ENCODE peak calls at places on chromosomes 5 and 9, in four cellular contexts. S is A549, F is HepG2, D is K562. Y is an unnamed sample.

GRCh38 chr5:143002459-143003327 is 232.5 kb downstream of the ARHGAP26 start:
- DNase-seq in S (peak; percentile 57), F (no peak), D (peak; percentile 23), Y (no peak)

GRCh38 chr5:369151-369939 is 47.8 kb downstream of the AHRR start:
- DNase-seq in S (no peak), D (no peak), F (no peak), Y (no peak)

GRCh38 chr5:56328753-56329560 is 95.8 kb upstream of the ANKRD55 start:
- DNase-seq in S (peak; percentile 13), D (no peak), F (peak; percentile 83), Y (no peak)

GRCh38 chr9:14207352-14207995 is 106.5 kb downstream of the NFIB start:
- DNase-seq in S (no peak), D (no peak), F (no peak), Y (no peak)

GRCh38 chr9:105173306-105173705 is 71.1 kb upstream of the SLC44A1 start:
- DNase-seq in D (no peak), F (no peak), S (no peak), Y (peak; percentile 49)

GRCh38 chr5:58773744-58774441 is 191.0 kb downstream of the RAB3C start:
- DNase-seq in D (no peak), F (no peak), S (no peak), Y (no peak)

GRCh38 chr9:7146582-7146981 is 388.8 kb downstream of the KDM4C start:
- DNase-seq in D (no peak), S (no peak), F (no peak), Y (no peak)

GRCh38 chr9:130336027-130336595 is 70.6 kb downstream of the HMCN2 start:
- DNase-seq in S (no peak), D (no peak), F (no peak), Y (no peak)

GRCh38 chr5:13664377-13664776 is 280.1 kb downstream of the DNAH5 start:
- DNase-seq in D (no peak), F (no peak), S (peak; percentile 21), Y (no peak)

GRCh38 chr9:96607971-96608370 is 11.7 kb downstream of the CDC14B start:
- DNase-seq in F (no peak), S (no peak), D (no peak), Y (no peak)

GRCh38 chr5:125126050-125126449 is 379.6 kb upstream of the ZNF608 start:
- DNase-seq in S (no peak), F (no peak), D (no peak), Y (no peak)

DNA sequence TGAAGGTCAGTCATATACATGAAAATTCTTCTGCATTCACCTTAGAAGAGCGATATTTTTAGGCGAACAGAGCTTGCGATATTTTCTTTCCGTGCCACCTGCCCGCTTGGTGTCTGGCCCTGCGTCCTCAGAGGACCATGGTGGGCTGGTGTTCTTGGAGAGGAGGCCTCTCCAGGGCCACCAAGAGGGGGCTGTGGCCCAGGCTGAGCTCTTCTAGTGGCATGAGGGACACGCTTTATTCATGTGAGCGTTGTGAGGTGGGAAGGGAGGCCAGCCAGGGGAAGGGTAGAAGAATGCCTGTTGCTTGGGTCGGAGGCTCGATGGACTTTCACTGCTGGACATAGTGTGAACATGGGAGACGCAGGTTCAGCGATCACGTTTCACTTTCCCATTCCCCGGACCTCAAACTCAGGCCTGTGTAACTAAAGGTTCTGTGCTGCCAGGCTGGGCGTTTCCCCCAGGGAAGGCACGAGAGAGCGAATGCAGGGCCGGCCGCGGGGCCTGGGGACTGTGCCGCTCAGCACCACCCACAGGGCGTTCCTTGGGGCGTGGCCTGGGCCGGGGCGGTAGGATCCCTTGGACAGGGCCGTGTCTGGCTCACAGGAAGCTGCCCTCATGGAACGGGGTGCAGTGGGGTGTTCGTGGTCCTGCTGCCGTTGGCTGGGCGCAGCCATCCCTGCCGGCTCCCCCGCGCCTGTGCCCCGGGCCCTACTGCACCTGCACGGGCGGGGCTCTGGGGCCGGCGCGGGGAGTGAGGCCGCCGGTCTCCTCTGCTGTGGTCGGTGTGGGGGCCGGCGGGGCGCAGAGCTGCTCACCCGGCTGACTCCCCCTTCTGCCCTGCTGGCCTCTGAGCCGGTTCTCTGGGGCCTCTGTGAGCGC is 40.7 kb upstream of the CLPTM1L start:
- DNase-seq in D (peak; percentile 92), F (peak; percentile 20), S (peak; percentile 55), Y (no peak)
- TF ChIP-seq PHF8 in D (peak; percentile 55), F (no peak), S (no peak), Y (peak; percentile 64)

GRCh38 chr9:2178034-2178734 is 163.0 kb downstream of the SMARCA2 start:
- DNase-seq in S (no peak), D (no peak), F (no peak), Y (no peak)

GRCh38 chr9:2180171-2180570 is 165.0 kb downstream of the SMARCA2 start:
- DNase-seq in S (no peak), F (no peak), D (no peak), Y (no peak)

GRCh38 chr9:2179557-2179956 is 164.4 kb downstream of the SMARCA2 start:
- DNase-seq in D (no peak), F (no peak), S (no peak), Y (no peak)

GRCh38 chr9:2180704-2181103 is 165.6 kb downstream of the SMARCA2 start:
- DNase-seq in S (no peak), F (no peak), D (no peak), Y (no peak)

GRCh38 chr9:2181794-2182193 is 166.6 kb downstream of the SMARCA2 start:
- DNase-seq in D (peak; percentile 18), F (no peak), S (peak; percentile 34), Y (peak; percentile 80)
- TF ChIP-seq CTCF in D (peak; percentile 45), F (peak; percentile 61), S (peak; percentile 44), Y (peak; percentile 69)

GRCh38 chr9:32572900-32573523 is at the start of gene NDUFB6:
- DNase-seq in F (peak; percentile 90), D (peak; percentile 69), S (peak; percentile 95), Y (no peak)
- TF ChIP-seq PHF8 in F (peak; percentile 81), D (peak; percentile 76), S (peak; percentile 82), Y (peak; percentile 77)

GRCh38 chr9:78363221-78363620 is 66.3 kb downstream of the PSAT1 start:
- DNase-seq in D (no peak), F (no peak), S (no peak), Y (no peak)

GRCh38 chr9:78366827-78367226 is 69.9 kb downstream of the PSAT1 start:
- DNase-seq in F (no peak), D (no peak), S (no peak), Y (no peak)

GRCh38 chr9:78369644-78370219 is 72.8 kb downstream of the PSAT1 start:
- DNase-seq in F (peak; percentile 60), S (peak; percentile 66), D (peak; percentile 66), Y (peak; percentile 93)

GRCh38 chr9:78368236-78368635 is 71.3 kb downstream of the PSAT1 start:
- DNase-seq in F (no peak), S (peak; percentile 11), D (no peak), Y (no peak)

GRCh38 chr9:78365979-78366697 is 69.2 kb downstream of the PSAT1 start:
- DNase-seq in D (no peak), F (no peak), S (peak; percentile 17), Y (no peak)
- TF ChIP-seq CTCF in D (peak; percentile 49), F (peak; percentile 31), S (peak; percentile 69), Y (peak; percentile 40)

GRCh38 chr5:85375525-85375924 is 990.8 kb upstream of the EDIL3 start:
- DNase-seq in S (no peak), D (no peak), F (no peak), Y (no peak)
- TF ChIP-seq PHF8 in S (no peak), D (no peak), F (no peak), Y (no peak)

DNA sequence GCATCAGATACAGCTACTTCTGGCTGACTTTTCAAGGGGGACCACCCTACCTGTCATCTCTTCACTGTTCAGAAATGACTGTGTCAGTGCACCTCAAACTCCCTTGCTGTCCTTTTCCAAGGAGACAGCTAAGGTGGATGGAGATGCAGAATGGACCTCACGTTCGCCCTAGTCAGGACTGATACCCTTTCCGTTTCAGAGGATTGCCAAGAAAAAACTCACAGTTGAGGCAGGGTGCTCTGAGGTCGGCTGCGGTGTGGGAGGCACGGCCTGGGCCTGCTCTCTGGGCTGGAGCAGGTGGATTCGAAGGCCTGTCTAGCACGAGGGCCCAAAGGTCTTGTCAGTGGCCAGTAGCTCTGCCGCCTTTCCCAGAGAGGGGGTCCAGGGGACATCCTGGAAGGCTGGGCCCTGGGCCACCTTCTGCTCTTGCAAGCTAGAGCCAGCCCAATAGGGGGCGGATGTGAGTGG is 2.2 kb upstream of the MSMP start:
- DNase-seq in F (no peak), D (no peak), S (no peak), Y (no peak)
- TF ChIP-seq CTCF in F (peak; percentile 87), D (peak; percentile 68), S (peak; percentile 69), Y (peak; percentile 79)

DNA sequence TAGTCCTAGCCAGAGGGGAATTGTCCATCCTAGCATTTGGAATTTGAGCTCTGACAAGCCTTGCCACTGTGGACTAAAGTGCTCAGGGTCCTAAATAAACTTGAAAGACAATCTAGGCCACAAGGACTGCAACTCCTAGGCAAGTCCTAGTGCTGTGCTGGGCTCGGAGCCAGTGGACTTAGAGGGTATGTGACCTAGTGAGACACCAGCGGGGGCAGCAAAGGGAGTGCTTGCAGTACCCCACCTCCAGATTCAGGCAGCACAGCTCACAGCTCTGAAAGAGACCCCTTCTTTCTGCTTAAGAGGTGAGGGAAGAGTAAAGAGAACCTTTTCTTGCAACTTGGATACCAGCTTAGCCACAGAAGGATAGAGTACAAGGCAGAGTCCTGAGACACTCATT is 164.4 kb downstream of the CCDC171 start:
- DNase-seq in S (no peak), D (no peak), F (no peak), Y (no peak)
- TF ChIP-seq PHF8 in S (no peak), D (no peak), F (no peak), Y (no peak)

DNA sequence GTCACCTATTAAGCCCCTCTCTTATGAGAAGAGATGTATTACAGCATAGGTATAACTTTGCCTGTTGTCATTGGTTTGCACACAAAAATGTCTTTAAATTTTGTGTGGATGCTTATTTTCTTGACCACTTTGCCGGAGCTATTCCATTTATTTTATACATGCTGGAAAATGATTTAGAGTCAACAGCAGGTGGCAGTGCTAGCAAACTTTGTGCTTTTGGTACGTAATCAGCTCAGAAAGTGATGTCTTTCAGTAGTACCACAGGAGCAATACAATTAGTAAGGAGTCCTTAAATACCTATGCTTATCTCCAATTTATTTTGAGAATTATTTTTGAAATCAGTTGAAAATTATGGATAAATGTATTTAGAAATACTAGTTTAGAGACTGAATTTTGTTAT is 19.8 kb upstream of the NUDT12 start:
- DNase-seq in S (peak; percentile 59), D (peak; percentile 19), F (peak; percentile 35), Y (no peak)
- TF ChIP-seq CTCF in S (peak; percentile 67), D (peak; percentile 71), F (peak; percentile 53), Y (peak; percentile 54)

GRCh38 chr5:111585291-111585690 is 73.0 kb upstream of the STARD4 start:
- DNase-seq in S (no peak), D (no peak), F (no peak), Y (no peak)

GRCh38 chr5:111585946-111586345 is 73.6 kb upstream of the STARD4 start:
- DNase-seq in S (no peak), F (no peak), D (no peak), Y (no peak)

GRCh38 chr5:111582962-111583669 is 70.8 kb upstream of the STARD4 start:
- DNase-seq in S (no peak), F (no peak), D (no peak), Y (no peak)

GRCh38 chr5:111583761-111584203 is 71.4 kb upstream of the STARD4 start:
- DNase-seq in F (no peak), D (no peak), S (no peak), Y (no peak)

DNA sequence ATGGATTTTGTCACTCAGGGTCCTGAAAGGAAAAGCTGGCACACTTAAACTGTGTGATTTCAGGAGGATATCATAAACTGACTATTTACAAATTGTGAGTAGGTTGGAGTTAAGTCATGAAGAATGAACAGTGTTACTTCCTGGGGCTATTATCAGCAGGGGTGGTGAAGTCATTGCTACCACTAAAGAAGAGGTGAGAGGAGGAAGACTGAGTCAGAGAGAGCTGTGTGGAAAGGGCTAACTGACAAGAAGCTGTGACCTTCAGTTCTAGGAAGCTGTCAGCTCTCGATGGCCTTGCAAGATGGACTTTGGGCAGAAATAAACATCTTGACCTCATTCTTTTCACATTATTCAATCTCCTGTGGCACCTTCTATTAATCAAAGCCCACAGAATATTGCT is 72.3 kb upstream of the STARD4 start:
- DNase-seq in F (no peak), D (no peak), S (no peak), Y (no peak)
- TF ChIP-seq PHF8 in F (no peak), D (no peak), S (no peak), Y (no peak)